ENCODE peak calls at places on chromosomes 12 and 14, in eight cellular contexts. One of them, this sample, is unnamed.

GRCh38 chr12:65334534-65334933 is 56.1 kb downstream of the MSRB3 start:
- ATAC-seq in upper lobe of left lung: no peak
- ATAC-seq in memory B cell: no peak
- ATAC-seq in WTC11: no peak
- ATAC-seq in lung: no peak
- ATAC-seq in effector memory CD8-positive, alpha-beta T cell: no peak
- ATAC-seq in activated naive CD4-positive, alpha-beta T cell treated with anti-CD3 and anti-CD28 coated beads, Interleukin-2, amount 50 U/mL, for 72 hours: no peak
- ATAC-seq in omental fat pad: no peak
- ATAC-seq in this sample: no peak

GRCh38 chr12:58299371-58299770 is 358.0 kb downstream of the ATP23 start:
- ATAC-seq in effector memory CD8-positive, alpha-beta T cell: no peak
- ATAC-seq in WTC11: no peak
- ATAC-seq in omental fat pad: no peak
- ATAC-seq in memory B cell: no peak
- ATAC-seq in activated naive CD4-positive, alpha-beta T cell treated with anti-CD3 and anti-CD28 coated beads, Interleukin-2, amount 50 U/mL, for 72 hours: no peak
- ATAC-seq in lung: no peak
- ATAC-seq in upper lobe of left lung: no peak
- ATAC-seq in this sample: no peak

GRCh38 chr14:50524071-50524470 is 8.3 kb downstream of the MAP4K5 start:
- ATAC-seq in WTC11: no peak
- ATAC-seq in effector memory CD8-positive, alpha-beta T cell: no peak
- ATAC-seq in memory B cell: peak; percentile 54
- ATAC-seq in activated naive CD4-positive, alpha-beta T cell treated with anti-CD3 and anti-CD28 coated beads, Interleukin-2, amount 50 U/mL, for 72 hours: peak; percentile 17
- ATAC-seq in upper lobe of left lung: no peak
- ATAC-seq in lung: no peak
- ATAC-seq in omental fat pad: no peak
- ATAC-seq in this sample: peak; percentile 22

GRCh38 chr12:40152783-40153383 is 47.0 kb upstream of the SLC2A13 start:
- ATAC-seq in activated naive CD4-positive, alpha-beta T cell treated with anti-CD3 and anti-CD28 coated beads, Interleukin-2, amount 50 U/mL, for 72 hours: no peak
- ATAC-seq in WTC11: no peak
- ATAC-seq in effector memory CD8-positive, alpha-beta T cell: peak; percentile 50
- ATAC-seq in omental fat pad: no peak
- ATAC-seq in upper lobe of left lung: no peak
- ATAC-seq in memory B cell: peak; percentile 23
- ATAC-seq in lung: no peak
- ATAC-seq in this sample: peak; percentile 43

GRCh38 chr12:3229577-3229976 is 152.4 kb downstream of the TSPAN9 start:
- ATAC-seq in effector memory CD8-positive, alpha-beta T cell: no peak
- ATAC-seq in lung: no peak
- ATAC-seq in memory B cell: peak; percentile 92
- ATAC-seq in WTC11: no peak
- ATAC-seq in upper lobe of left lung: no peak
- ATAC-seq in omental fat pad: no peak
- ATAC-seq in activated naive CD4-positive, alpha-beta T cell treated with anti-CD3 and anti-CD28 coated beads, Interleukin-2, amount 50 U/mL, for 72 hours: no peak
- ATAC-seq in this sample: no peak

GRCh38 chr12:72442217-72442616 is 170.0 kb downstream of the TRHDE start:
- ATAC-seq in activated naive CD4-positive, alpha-beta T cell treated with anti-CD3 and anti-CD28 coated beads, Interleukin-2, amount 50 U/mL, for 72 hours: no peak
- ATAC-seq in lung: no peak
- ATAC-seq in WTC11: no peak
- ATAC-seq in omental fat pad: no peak
- ATAC-seq in effector memory CD8-positive, alpha-beta T cell: no peak
- ATAC-seq in memory B cell: no peak
- ATAC-seq in upper lobe of left lung: no peak
- ATAC-seq in this sample: no peak

GRCh38 chr12:52715416-52715815 is 12.1 kb upstream of the KRT77 start:
- ATAC-seq in lung: no peak
- ATAC-seq in memory B cell: no peak
- ATAC-seq in upper lobe of left lung: peak; percentile 13
- ATAC-seq in activated naive CD4-positive, alpha-beta T cell treated with anti-CD3 and anti-CD28 coated beads, Interleukin-2, amount 50 U/mL, for 72 hours: no peak
- ATAC-seq in omental fat pad: no peak
- ATAC-seq in effector memory CD8-positive, alpha-beta T cell: no peak
- ATAC-seq in WTC11: peak; percentile 62
- ATAC-seq in this sample: no peak

GRCh38 chr12:27814851-27815591 is 35.0 kb upstream of the MANSC4 start:
- ATAC-seq in effector memory CD8-positive, alpha-beta T cell: no peak
- ATAC-seq in lung: no peak
- ATAC-seq in activated naive CD4-positive, alpha-beta T cell treated with anti-CD3 and anti-CD28 coated beads, Interleukin-2, amount 50 U/mL, for 72 hours: no peak
- ATAC-seq in omental fat pad: no peak
- ATAC-seq in WTC11: peak; percentile 69
- ATAC-seq in upper lobe of left lung: no peak
- ATAC-seq in memory B cell: no peak
- ATAC-seq in this sample: no peak

GRCh38 chr12:113862570-113863454 is 103.3 kb downstream of the RBM19 start:
- ATAC-seq in omental fat pad: no peak
- ATAC-seq in upper lobe of left lung: no peak
- ATAC-seq in WTC11: peak; percentile 24
- ATAC-seq in memory B cell: peak; percentile 66
- ATAC-seq in activated naive CD4-positive, alpha-beta T cell treated with anti-CD3 and anti-CD28 coated beads, Interleukin-2, amount 50 U/mL, for 72 hours: no peak
- ATAC-seq in lung: no peak
- ATAC-seq in effector memory CD8-positive, alpha-beta T cell: peak; percentile 80
- ATAC-seq in this sample: peak; percentile 28